ENCODE peak calls at places on chromosomes 2 and 18, in ten cellular contexts. K is stomach; O is keratinocyte; Y is heart right ventricle; G is CD8-positive, alpha-beta T cell; I is cardiac muscle cell; F is neural progenitor cell; E is CD8-positive, alpha-beta memory T cell; Z is IMR-90; T is sigmoid colon. D is an unnamed sample.

GRCh38 chr2:200188851-200189250 is 117.6 kb upstream of the SPATS2L start:
- DNase-seq in T (no peak), Z (no peak), K (no peak), F (no peak), O (no peak), E (no peak), I (no peak), G (no peak), Y (no peak), D (no peak)

GRCh38 chr18:10776493-10776892 is 250.7 kb downstream of the NAPG start:
- DNase-seq in Z (no peak), G (no peak), I (peak; percentile 39), K (no peak), F (no peak), E (no peak), O (no peak), Y (no peak), T (peak; percentile 71), D (no peak)

GRCh38 chr18:68417826-68418225 is 297.1 kb downstream of the TMX3 start:
- DNase-seq in O (no peak), Y (no peak), E (no peak), Z (peak; percentile 51), F (no peak), I (peak; percentile 75), G (no peak), K (no peak), T (no peak), D (peak; percentile 67)

GRCh38 chr2:127597984-127598380 is 48.0 kb upstream of the GPR17 start:
- DNase-seq in G (no peak), E (no peak), Z (peak; percentile 61), Y (no peak), T (no peak), I (no peak), K (no peak), O (no peak), F (no peak), D (peak; percentile 84)

GRCh38 chr18:11251229-11251890 is 102.0 kb upstream of the PIEZO2 start:
- DNase-seq in Z (peak; percentile 34), I (peak; percentile 69), E (no peak), O (no peak), G (no peak), Y (no peak), F (no peak), K (no peak), T (peak; percentile 64), D (no peak)

GRCh38 chr2:71742953-71743601 is 289.7 kb downstream of the DYSF start:
- DNase-seq in T (peak; percentile 96), E (no peak), O (no peak), F (no peak), Y (peak; percentile 44), K (no peak), G (no peak), I (peak; percentile 94), Z (peak; percentile 86), D (peak; percentile 34)

GRCh38 chr2:132407767-132408166 is 8.8 kb upstream of the GPR39 start:
- DNase-seq in T (no peak), E (no peak), Y (no peak), G (no peak), I (no peak), Z (no peak), O (no peak), F (no peak), K (no peak), D (no peak)

GRCh38 chr18:54149078-54149697 is 75.3 kb downstream of the MBD2 start:
- DNase-seq in G (no peak), O (peak; percentile 66), Z (peak; percentile 88), I (peak; percentile 93), E (no peak), K (no peak), F (no peak), Y (no peak), T (no peak), D (peak; percentile 82)

GRCh38 chr2:36965751-36966369 is 476 bp downstream of the STRN start:
- DNase-seq in F (peak; percentile 88), T (no peak), E (peak; percentile 14), I (no peak), Y (no peak), G (peak; percentile 23), K (peak; percentile 49), O (no peak), Z (no peak), D (peak; percentile 29)

GRCh38 chr2:213067888-213068287 is 83.5 kb downstream of the IKZF2 start:
- DNase-seq in T (no peak), Z (peak; percentile 34), F (no peak), O (no peak), Y (no peak), K (no peak), E (no peak), G (no peak), I (no peak), D (no peak)

GRCh38 chr2:59824314-59824713 is 729.1 kb downstream of the BCL11A start:
- DNase-seq in E (no peak), K (no peak), O (no peak), I (no peak), Z (no peak), T (no peak), F (no peak), Y (no peak), G (no peak), D (no peak)

GRCh38 chr2:238251986-238252385 is 12.1 kb upstream of the HES6 start:
- DNase-seq in E (no peak), F (no peak), O (no peak), Y (peak; percentile 7), K (no peak), G (no peak), T (no peak), Z (no peak), I (no peak), D (no peak)

GRCh38 chr2:9973691-9974090 is 22.2 kb downstream of the GRHL1 start:
- DNase-seq in K (no peak), F (no peak), G (no peak), O (no peak), E (no peak), T (no peak), I (no peak), Z (no peak), Y (no peak), D (no peak)

GRCh38 chr2:158129037-158129436 is 27.4 kb downstream of the UPP2 start:
- DNase-seq in G (no peak), K (no peak), F (no peak), Y (no peak), I (no peak), T (no peak), Z (no peak), O (no peak), E (no peak), D (no peak)

GRCh38 chr18:43596106-43596712 is 318.9 kb upstream of the SYT4 start:
- DNase-seq in T (no peak), F (peak; percentile 13), Y (no peak), K (no peak), Z (peak; percentile 29), G (no peak), E (no peak), I (peak; percentile 46), O (no peak), D (peak; percentile 46)

GRCh38 chr2:227378371-227378782 is 729 bp downstream of the TM4SF20 start:
- DNase-seq in K (no peak), T (no peak), Z (peak; percentile 45), I (peak; percentile 51), G (no peak), F (no peak), E (no peak), Y (no peak), O (no peak), D (peak; percentile 88)

GRCh38 chr2:240792658-240793312 is 27.2 kb downstream of the KIF1A start:
- DNase-seq in Y (peak; percentile 1), I (no peak), F (no peak), G (no peak), T (peak; percentile 56), Z (no peak), E (no peak), K (no peak), O (no peak), D (no peak)

GRCh38 chr2:150101947-150102346 is 385.5 kb downstream of the RND3 start:
- DNase-seq in T (no peak), O (no peak), F (no peak), K (no peak), G (no peak), Y (no peak), I (no peak), E (no peak), Z (peak; percentile 24), D (no peak)

DNA sequence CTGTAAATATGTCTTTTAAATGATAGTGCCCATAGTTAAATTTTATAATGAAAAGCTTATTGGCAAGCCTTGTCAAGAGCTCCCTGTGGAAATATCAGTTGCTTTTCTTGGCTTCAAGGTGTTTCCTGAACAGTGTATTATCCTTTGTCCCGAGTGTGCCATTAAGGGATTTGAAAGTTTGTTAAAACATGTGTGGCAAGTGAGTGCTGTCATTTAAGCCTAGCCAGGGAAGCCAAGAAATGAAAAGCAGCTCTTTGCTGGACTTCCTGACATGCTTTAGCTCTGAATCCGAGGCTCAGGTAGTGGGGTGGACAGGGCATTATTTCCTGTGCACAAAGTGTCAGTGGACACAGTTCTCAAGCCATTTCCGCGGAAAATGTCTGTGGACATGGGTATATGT is 111.5 kb downstream of the DIS3L2 start:
- DNase-seq in K (no peak), Z (no peak), T (no peak), E (no peak), I (no peak), G (no peak), O (no peak), Y (no peak), F (no peak), D (peak; percentile 45)
- H3K9me3 ChIP-seq in K (no peaks in the 10 kb centered on the region), Z (no peaks in the 10 kb centered on the region), T (no peaks in the 10 kb centered on the region), E (no peaks in the 10 kb centered on the region), I (no peaks in the 10 kb centered on the region), G (no peaks in the 10 kb centered on the region), O (no peaks in the 10 kb centered on the region), Y (no peaks in the 10 kb centered on the region), F (no peaks in the 10 kb centered on the region), D (no peaks in the 10 kb centered on the region)

DNA sequence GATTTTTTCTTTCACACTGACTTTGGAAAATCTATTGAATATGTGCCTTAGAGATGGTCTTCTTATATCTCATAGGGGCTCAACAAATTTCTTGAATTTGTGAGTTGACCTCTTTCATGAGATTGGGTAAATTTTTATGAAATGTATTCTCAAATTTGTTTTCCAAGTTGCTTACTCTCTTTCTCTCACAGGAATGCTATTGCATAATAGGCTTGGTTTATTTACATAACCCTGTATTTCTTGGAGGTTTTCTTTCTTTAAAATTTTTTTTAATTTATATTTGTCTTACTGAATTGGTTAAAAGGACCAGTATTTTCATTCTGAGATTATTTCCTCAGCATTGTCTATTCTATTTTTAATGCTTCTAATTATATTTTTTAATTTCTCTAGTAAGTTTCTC is 917.1 kb downstream of the DPP10 start:
- DNase-seq in G (no peak), Z (no peak), T (no peak), E (no peak), F (no peak), O (no peak), Y (no peak), I (no peak), K (no peak), D (no peak)
- H3K9me3 ChIP-seq in G (no peaks in the 10 kb centered on the region), Z (peaks cover 11% of the 10 kb centered on the region), T (peaks cover 2% of the 10 kb centered on the region), E (no peaks in the 10 kb centered on the region), F (peaks cover 4% of the 10 kb centered on the region), O (no peaks in the 10 kb centered on the region), Y (peaks cover 32% of the 10 kb centered on the region), I (no peaks in the 10 kb centered on the region), K (no peaks in the 10 kb centered on the region), D (peaks cover 6% of the 10 kb centered on the region)

GRCh38 chr2:178429336-178429735 is 21.6 kb downstream of the PRKRA start:
- DNase-seq in K (no peak), Z (no peak), F (no peak), E (no peak), T (no peak), O (no peak), I (no peak), Y (no peak), G (no peak), D (no peak)
- H3K9me3 ChIP-seq in K (no peaks in the 10 kb centered on the region), Z (peaks cover 2% of the 10 kb centered on the region), F (peaks cover 9% of the 10 kb centered on the region), E (no peaks in the 10 kb centered on the region), T (peaks cover 6% of the 10 kb centered on the region), O (no peaks in the 10 kb centered on the region), I (no peaks in the 10 kb centered on the region), Y (peaks cover 11% of the 10 kb centered on the region), G (no peaks in the 10 kb centered on the region), D (no peaks in the 10 kb centered on the region)

GRCh38 chr2:16247371-16248177 is 307.2 kb downstream of the MYCN start:
- DNase-seq in F (no peak), O (no peak), I (no peak), E (no peak), T (no peak), Y (no peak), K (no peak), Z (no peak), G (no peak), D (no peak)
- H3K9me3 ChIP-seq in F (no peaks in the 10 kb centered on the region), O (no peaks in the 10 kb centered on the region), I (no peaks in the 10 kb centered on the region), E (no peaks in the 10 kb centered on the region), T (no peaks in the 10 kb centered on the region), Y (no peaks in the 10 kb centered on the region), K (no peaks in the 10 kb centered on the region), Z (peaks cover 54% of the 10 kb centered on the region), G (no peaks in the 10 kb centered on the region), D (no peaks in the 10 kb centered on the region)

D was measured in trophoblast cell.